ENCODE peak calls at places on chromosomes 4 and X, in nine cellular contexts. Y is stimulated activated CD4-positive, alpha-beta T cell treated with anti-CD3 and anti-CD28 coated beads, Interleukin-15, amount 100 ng/mL, for 1 hour; C is Daoy; W is NCI-H187; X is globus pallidus; E is AG09309; L is tibial nerve; M is heart right ventricle; T is OCI-LY7. D is an unnamed sample.

GRCh38 chrX:40622741-40623536 is at the start of gene MPC1L:
- DNase-seq in Y (no peak), C (no peak), W (no peak), X (no peak), E (no peak), L (no peak), M (no peak), T (no peak), D (no peak)

GRCh38 chr4:94690851-94691254 is 66.9 kb upstream of the BMPR1B start:
- DNase-seq in Y (no peak), C (peak), W (no peak), X (no peak), E (peak), L (no peak), M (no peak), T (no peak), D (no peak)

GRCh38 chr4:69994782-69995181 is 984 bp upstream of the STATH start:
- DNase-seq in Y (no peak), C (no peak), W (no peak), X (no peak), E (no peak), L (no peak), M (no peak), T (no peak), D (no peak)

GRCh38 chr4:66736593-66736992 is 808.7 kb downstream of the CENPC start:
- DNase-seq in Y (no peak), C (no peak), W (no peak), X (peak), E (no peak), L (no peak), M (no peak), T (no peak), D (no peak)

GRCh38 chr4:189096717-189097116 is 844.0 kb upstream of the FRG1 start:
- DNase-seq in Y (no peak), C (no peak), W (no peak), X (no peak), E (no peak), L (no peak), M (no peak), T (no peak), D (no peak)

GRCh38 chr4:168550071-168550766 is 53.4 kb downstream of the PALLD start:
- DNase-seq in Y (no peak), C (no peak), W (no peak), X (no peak), E (no peak), L (no peak), M (no peak), T (no peak), D (no peak)

GRCh38 chr4:134028411-134028810 is 173.2 kb downstream of the PABPC4L start:
- DNase-seq in Y (no peak), C (no peak), W (no peak), X (no peak), E (no peak), L (no peak), M (no peak), T (no peak), D (no peak)

GRCh38 chr4:51943221-51943620 is 76.9 kb downstream of the LRRC66 start:
- DNase-seq in Y (no peak), C (no peak), W (no peak), X (no peak), E (peak), L (no peak), M (no peak), T (no peak), D (no peak)

GRCh38 chr4:5635826-5636196 is 72.5 kb downstream of the EVC2 start:
- DNase-seq in Y (no peak), C (peak), W (no peak), X (no peak), E (peak), L (no peak), M (no peak), T (no peak), D (no peak)

GRCh38 chr4:118756958-118757357 is 71.8 kb downstream of the METTL14 start:
- DNase-seq in Y (no peak), C (no peak), W (no peak), X (no peak), E (no peak), L (no peak), M (no peak), T (no peak), D (no peak)

GRCh38 chr4:73410916-73411730 is 7.0 kb downstream of the ALB start:
- DNase-seq in Y (no peak), C (no peak), W (no peak), X (no peak), E (no peak), L (no peak), M (no peak), T (no peak), D (no peak)